ENCODE peak calls at places on chromosome 7, in five cellular contexts. A is coronary artery, D is esophagus squamous epithelium, J is neuronal stem cell, Z is fibroblast of pulmonary artery. W is an unnamed sample.

GRCh38 chr7:30430300-30430699 is 48.3 kb downstream of the NOD1 start:
- DNase-seq in A (no peak), D (no peak), J (no peak), Z (peak; percentile 16), W (no peak)

GRCh38 chr7:27339478-27339877 is 96.9 kb downstream of the EVX1 start:
- DNase-seq in A (no peak), D (no peak), J (no peak), Z (no peak), W (no peak)

GRCh38 chr7:47651355-47652317 is 69.7 kb upstream of the TNS3 start:
- DNase-seq in A (peak; percentile 90), D (no peak), J (no peak), Z (peak; percentile 99), W (no peak)

GRCh38 chr7:134891262-134892001 is 94.9 kb upstream of the AGBL3 start:
- DNase-seq in A (peak; percentile 83), D (no peak), J (peak; percentile 61), Z (peak; percentile 99), W (no peak)

GRCh38 chr7:480531-481218 is 39.0 kb downstream of the PDGFA start:
- DNase-seq in A (no peak), D (no peak), J (no peak), Z (no peak), W (no peak)

GRCh38 chr7:126606331-126606730 is 646.4 kb downstream of the GRM8 start:
- DNase-seq in A (no peak), D (no peak), J (no peak), Z (no peak), W (no peak)

GRCh38 chr7:144255471-144255897 is 9.1 kb downstream of the OR2A7 start:
- DNase-seq in A (no peak), D (no peak), J (no peak), Z (peak; percentile 2), W (no peak)

GRCh38 chr7:147653456-147653855 is 937.1 kb upstream of the C7orf33 start:
- DNase-seq in A (no peak), D (no peak), J (no peak), Z (no peak), W (no peak)

GRCh38 chr7:108358553-108358952 is 97.7 kb downstream of the NRCAM start:
- DNase-seq in A (no peak), D (no peak), J (no peak), Z (peak; percentile 90), W (no peak)

GRCh38 chr7:157021071-157021891 is 10.8 kb upstream of the MNX1 start:
- DNase-seq in A (no peak), D (no peak), J (no peak), Z (no peak), W (no peak)

GRCh38 chr7:42854521-42855118 is 57.2 kb downstream of the C7orf25 start:
- DNase-seq in A (no peak), D (no peak), J (no peak), Z (no peak), W (no peak)

GRCh38 chr7:7424151-7424873 is 111.4 kb downstream of the COL28A1 start:
- DNase-seq in A (no peak), D (no peak), J (peak; percentile 36), Z (peak; percentile 78), W (peak; percentile 3)

GRCh38 chr7:69433086-69433485 is 165.2 kb upstream of the AUTS2 start:
- DNase-seq in A (no peak), D (no peak), J (no peak), Z (no peak), W (no peak)

GRCh38 chr7:15606561-15606960 is 44.7 kb upstream of the AGMO start:
- DNase-seq in A (no peak), D (no peak), J (no peak), Z (no peak), W (no peak)

GRCh38 chr7:66505531-66506451 is 122.9 kb upstream of the KCTD7 start:
- DNase-seq in A (no peak), D (no peak), J (no peak), Z (no peak), W (no peak)

GRCh38 chr7:26195867-26196266 is 4.7 kb downstream of the HNRNPA2B1 start:
- DNase-seq in A (no peak), D (no peak), J (no peak), Z (no peak), W (no peak)

GRCh38 chr7:78218051-78218450 is 419.5 kb downstream of the PHTF2 start:
- DNase-seq in A (no peak), D (no peak), J (no peak), Z (no peak), W (no peak)

GRCh38 chr7:1704326-1705241 is 34.5 kb downstream of the ELFN1 start:
- DNase-seq in A (peak; percentile 62), D (no peak), J (no peak), Z (no peak), W (no peak)

GRCh38 chr7:2001601-2002442 is 230.9 kb downstream of the MAD1L1 start:
- DNase-seq in A (no peak), D (no peak), J (peak; percentile 8), Z (no peak), W (no peak)

GRCh38 chr7:134184767-134185166 is 57.6 kb downstream of the LRGUK start:
- DNase-seq in A (no peak), D (no peak), J (no peak), Z (no peak), W (no peak)

GRCh38 chr7:2313450-2314208 is 612 bp downstream of the SNX8 start:
- DNase-seq in A (peak; percentile 77), D (no peak), J (no peak), Z (no peak), W (peak; percentile 6)

GRCh38 chr7:158818325-158819213 is 10.7 kb downstream of the ESYT2 start:
- DNase-seq in A (peak; percentile 98), D (peak; percentile 22), J (peak; percentile 51), Z (peak; percentile 96), W (peak; percentile 80)

GRCh38 chr7:91784469-91784868 is 96.0 kb downstream of the MTERF1 start:
- DNase-seq in A (no peak), D (no peak), J (no peak), Z (peak; percentile 78), W (no peak)

GRCh38 chr7:158816995-158817394 is 12.3 kb downstream of the ESYT2 start:
- DNase-seq in A (no peak), D (no peak), J (no peak), Z (no peak), W (no peak)

GRCh38 chr7:151167197-151167911 is at the start of gene GBX1:
- DNase-seq in A (no peak), D (no peak), J (peak; percentile 29), Z (no peak), W (no peak)

GRCh38 chr7:76187246-76187645 is 14.4 kb upstream of the SRRM3 start:
- DNase-seq in A (no peak), D (no peak), J (no peak), Z (no peak), W (no peak)

GRCh38 chr7:80218723-80219122 is 84.1 kb downstream of the GNAI1 start:
- DNase-seq in A (no peak), D (no peak), J (no peak), Z (peak; percentile 41), W (no peak)

GRCh38 chr7:139762886-139763285 is 14.9 kb downstream of the HIPK2 start:
- DNase-seq in A (no peak), D (no peak), J (no peak), Z (peak; percentile 89), W (no peak)

GRCh38 chr7:108308913-108309312 is 147.3 kb downstream of the NRCAM start:
- DNase-seq in A (no peak), D (no peak), J (no peak), Z (peak; percentile 86), W (no peak)

GRCh38 chr7:140454657-140455015 is 24.7 kb downstream of the MKRN1 start:
- DNase-seq in A (no peak), D (no peak), J (no peak), Z (no peak), W (no peak)

GRCh38 chr7:27641576-27642230 is 21.0 kb downstream of the HIBADH start:
- DNase-seq in A (no peak), D (no peak), J (no peak), Z (peak; percentile 14), W (no peak)

GRCh38 chr7:43240565-43240964 is 128.1 kb downstream of the HECW1 start:
- DNase-seq in A (no peak), D (no peak), J (no peak), Z (no peak), W (no peak)

GRCh38 chr7:48376263-48376662 is 205.0 kb downstream of the ABCA13 start:
- DNase-seq in A (no peak), D (no peak), J (no peak), Z (no peak), W (no peak)

GRCh38 chr7:151137841-151138540 is 29.5 kb downstream of the GBX1 start:
- DNase-seq in A (no peak), D (no peak), J (no peak), Z (no peak), W (no peak)

GRCh38 chr7:74586258-74587200 is 71.0 kb upstream of the GTF2I start:
- DNase-seq in A (no peak), D (no peak), J (no peak), Z (peak; percentile 13), W (no peak)

GRCh38 chr7:34845666-34846361 is 187.8 kb downstream of the NPSR1 start:
- DNase-seq in A (no peak), D (no peak), J (no peak), Z (peak; percentile 11), W (no peak)

GRCh38 chr7:116339564-116339963 is 129.2 kb downstream of the TES start:
- DNase-seq in A (no peak), D (no peak), J (no peak), Z (peak; percentile 10), W (no peak)

GRCh38 chr7:87216701-87217508 is 2.6 kb downstream of the TMEM243 start:
- DNase-seq in A (no peak), D (no peak), J (no peak), Z (no peak), W (no peak)

W was measured in thoracic aorta.